ENCODE peak calls at places on chromosomes 12 and 14, in six cellular contexts. One of them, this sample, is unnamed.

GRCh38 chr12:130097342-130097741 is 64.9 kb upstream of the FZD10 start:
- DNase-seq in MM.1S: no peak
- DNase-seq in fibroblast of lung: no peak
- DNase-seq in astrocyte: no peak
- DNase-seq in breast epithelium: no peak
- DNase-seq in mammary epithelial cell: no peak
- DNase-seq in this sample: no peak

GRCh38 chr14:36066636-36067035 is 109.9 kb downstream of the PTCSC3 start:
- DNase-seq in mammary epithelial cell: peak; percentile 48
- DNase-seq in MM.1S: no peak
- DNase-seq in astrocyte: no peak
- DNase-seq in fibroblast of lung: no peak
- DNase-seq in breast epithelium: no peak
- DNase-seq in this sample: no peak

GRCh38 chr12:70671698-70672097 is 34.5 kb upstream of the PTPRB start:
- DNase-seq in breast epithelium: no peak
- DNase-seq in astrocyte: no peak
- DNase-seq in fibroblast of lung: no peak
- DNase-seq in MM.1S: no peak
- DNase-seq in mammary epithelial cell: no peak
- DNase-seq in this sample: no peak

GRCh38 chr12:28026701-28027100 is 54.2 kb upstream of the PTHLH start:
- DNase-seq in mammary epithelial cell: peak; percentile 88
- DNase-seq in MM.1S: no peak
- DNase-seq in fibroblast of lung: no peak
- DNase-seq in breast epithelium: no peak
- DNase-seq in astrocyte: peak; percentile 20
- DNase-seq in this sample: no peak

GRCh38 chr14:99122521-99123125 is 149.4 kb downstream of the BCL11B start:
- DNase-seq in astrocyte: no peak
- DNase-seq in fibroblast of lung: no peak
- DNase-seq in MM.1S: no peak
- DNase-seq in breast epithelium: no peak
- DNase-seq in mammary epithelial cell: no peak
- DNase-seq in this sample: no peak

GRCh38 chr12:54680374-54680773 is 32.2 kb upstream of the DCD start:
- DNase-seq in breast epithelium: no peak
- DNase-seq in MM.1S: peak; percentile 24
- DNase-seq in fibroblast of lung: no peak
- DNase-seq in mammary epithelial cell: peak; percentile 27
- DNase-seq in astrocyte: no peak
- DNase-seq in this sample: no peak

GRCh38 chr12:12890492-12890814 is 909 bp upstream of the GPRC5A start:
- DNase-seq in fibroblast of lung: peak; percentile 55
- DNase-seq in MM.1S: no peak
- DNase-seq in mammary epithelial cell: no peak
- DNase-seq in breast epithelium: no peak
- DNase-seq in astrocyte: no peak
- DNase-seq in this sample: no peak

GRCh38 chr12:112841891-112842290 is 50.3 kb downstream of the RPH3A start:
- DNase-seq in fibroblast of lung: no peak
- DNase-seq in astrocyte: peak; percentile 6
- DNase-seq in MM.1S: no peak
- DNase-seq in mammary epithelial cell: peak; percentile 52
- DNase-seq in breast epithelium: no peak
- DNase-seq in this sample: no peak

GRCh38 chr12:75859868-75860267 is 171.7 kb downstream of the PHLDA1 start:
- DNase-seq in astrocyte: no peak
- DNase-seq in mammary epithelial cell: peak; percentile 69
- DNase-seq in MM.1S: no peak
- DNase-seq in fibroblast of lung: peak; percentile 51
- DNase-seq in breast epithelium: no peak
- DNase-seq in this sample: no peak

GRCh38 chr14:29007990-29008389 is 241.4 kb downstream of the FOXG1 start:
- DNase-seq in astrocyte: no peak
- DNase-seq in breast epithelium: no peak
- DNase-seq in mammary epithelial cell: no peak
- DNase-seq in MM.1S: no peak
- DNase-seq in fibroblast of lung: no peak
- DNase-seq in this sample: no peak

GRCh38 chr14:58341152-58341748 is 42.9 kb downstream of the ARID4A start:
- DNase-seq in fibroblast of lung: no peak
- DNase-seq in breast epithelium: no peak
- DNase-seq in MM.1S: no peak
- DNase-seq in mammary epithelial cell: no peak
- DNase-seq in astrocyte: no peak
- DNase-seq in this sample: no peak

GRCh38 chr12:120363274-120363855 is 5.6 kb downstream of the MSI1 start:
- DNase-seq in fibroblast of lung: no peak
- DNase-seq in mammary epithelial cell: no peak
- DNase-seq in MM.1S: no peak
- DNase-seq in breast epithelium: no peak
- DNase-seq in astrocyte: no peak
- DNase-seq in this sample: no peak

GRCh38 chr14:60721331-60722162 is 2.6 kb downstream of the SIX4 start:
- DNase-seq in MM.1S: no peak
- DNase-seq in fibroblast of lung: peak; percentile 80
- DNase-seq in mammary epithelial cell: peak; percentile 64
- DNase-seq in astrocyte: peak; percentile 71
- DNase-seq in breast epithelium: no peak
- DNase-seq in this sample: peak; percentile 56

GRCh38 chr12:127760996-127761395 is 506.0 kb upstream of the TMEM132C start:
- DNase-seq in fibroblast of lung: no peak
- DNase-seq in breast epithelium: no peak
- DNase-seq in astrocyte: no peak
- DNase-seq in mammary epithelial cell: no peak
- DNase-seq in MM.1S: no peak
- DNase-seq in this sample: no peak

GRCh38 chr12:82326905-82327503 is 31.2 kb downstream of the CCDC59 start:
- DNase-seq in MM.1S: peak; percentile 23
- DNase-seq in astrocyte: peak; percentile 10
- DNase-seq in breast epithelium: no peak
- DNase-seq in mammary epithelial cell: peak; percentile 2
- DNase-seq in fibroblast of lung: peak; percentile 42
- DNase-seq in this sample: no peak

GRCh38 chr12:89129471-89129870 is 222.8 kb downstream of the DUSP6 start:
- DNase-seq in astrocyte: no peak
- DNase-seq in mammary epithelial cell: no peak
- DNase-seq in breast epithelium: no peak
- DNase-seq in MM.1S: peak; percentile 66
- DNase-seq in fibroblast of lung: no peak
- DNase-seq in this sample: no peak

GRCh38 chr14:25003537-25003936 is 46.4 kb downstream of the STXBP6 start:
- DNase-seq in fibroblast of lung: no peak
- DNase-seq in MM.1S: no peak
- DNase-seq in breast epithelium: no peak
- DNase-seq in astrocyte: peak; percentile 16
- DNase-seq in mammary epithelial cell: peak; percentile 76
- DNase-seq in this sample: no peak

GRCh38 chr12:12159988-12160387 is 89.2 kb downstream of the BCL2L14 start:
- DNase-seq in astrocyte: peak; percentile 54
- DNase-seq in mammary epithelial cell: no peak
- DNase-seq in fibroblast of lung: peak; percentile 71
- DNase-seq in MM.1S: no peak
- DNase-seq in breast epithelium: no peak
- DNase-seq in this sample: no peak

GRCh38 chr12:1474567-1475153 is 119.7 kb downstream of the FBXL14 start:
- DNase-seq in MM.1S: no peak
- DNase-seq in breast epithelium: no peak
- DNase-seq in mammary epithelial cell: peak; percentile 77
- DNase-seq in astrocyte: peak; percentile 93
- DNase-seq in fibroblast of lung: peak; percentile 98
- DNase-seq in this sample: no peak

GRCh38 chr12:6630696-6631095 is 5.1 kb downstream of the LPAR5 start:
- DNase-seq in breast epithelium: no peak
- DNase-seq in fibroblast of lung: no peak
- DNase-seq in astrocyte: no peak
- DNase-seq in mammary epithelial cell: no peak
- DNase-seq in MM.1S: no peak
- DNase-seq in this sample: no peak

GRCh38 chr14:41950428-41950827 is 343.8 kb downstream of the LRFN5 start:
- DNase-seq in MM.1S: no peak
- DNase-seq in fibroblast of lung: no peak
- DNase-seq in mammary epithelial cell: no peak
- DNase-seq in astrocyte: no peak
- DNase-seq in breast epithelium: no peak
- DNase-seq in this sample: no peak
- H3K27ac ChIP-seq in MM.1S: no peak overlapping the region
- H3K27ac ChIP-seq in fibroblast of lung: no peak overlapping the region
- H3K27ac ChIP-seq in mammary epithelial cell: no peak overlapping the region
- H3K27ac ChIP-seq in astrocyte: no peak overlapping the region
- H3K27ac ChIP-seq in breast epithelium: no peak overlapping the region
- H3K27ac ChIP-seq in this sample: no peak overlapping the region

GRCh38 chr12:108573310-108573709 is 10.9 kb downstream of the ISCU start:
- DNase-seq in fibroblast of lung: no peak
- DNase-seq in MM.1S: peak; percentile 69
- DNase-seq in mammary epithelial cell: no peak
- DNase-seq in astrocyte: no peak
- DNase-seq in breast epithelium: no peak
- DNase-seq in this sample: no peak

GRCh38 chr12:108571604-108572165 is 9.3 kb downstream of the ISCU start:
- DNase-seq in fibroblast of lung: no peak
- DNase-seq in mammary epithelial cell: no peak
- DNase-seq in MM.1S: no peak
- DNase-seq in astrocyte: no peak
- DNase-seq in breast epithelium: no peak
- DNase-seq in this sample: no peak

GRCh38 chr12:108572166-108572790 is 9.9 kb downstream of the ISCU start:
- DNase-seq in mammary epithelial cell: no peak
- DNase-seq in astrocyte: peak; percentile 33
- DNase-seq in MM.1S: peak; percentile 34
- DNase-seq in fibroblast of lung: no peak
- DNase-seq in breast epithelium: no peak
- DNase-seq in this sample: no peak

GRCh38 chr12:108568653-108569154 is 6.3 kb downstream of the ISCU start:
- DNase-seq in fibroblast of lung: no peak
- DNase-seq in breast epithelium: no peak
- DNase-seq in MM.1S: peak; percentile 97
- DNase-seq in astrocyte: no peak
- DNase-seq in mammary epithelial cell: no peak
- DNase-seq in this sample: no peak

GRCh38 chr12:108570743-108571603 is 8.6 kb downstream of the ISCU start:
- DNase-seq in mammary epithelial cell: no peak
- DNase-seq in fibroblast of lung: peak; percentile 82
- DNase-seq in astrocyte: no peak
- DNase-seq in breast epithelium: no peak
- DNase-seq in MM.1S: peak; percentile 76
- DNase-seq in this sample: no peak
- TF ChIP-seq CTCF in mammary epithelial cell: peak; percentile 19
- TF ChIP-seq CTCF in fibroblast of lung: peak; percentile 58
- TF ChIP-seq CTCF in astrocyte: peak; percentile 49
- TF ChIP-seq CTCF in breast epithelium: no peak
- TF ChIP-seq CTCF in MM.1S: peak; percentile 56
- TF ChIP-seq CTCF in this sample: peak; percentile 15

GRCh38 chr12:98453070-98453469 is 62.3 kb upstream of the TMPO start:
- DNase-seq in astrocyte: peak; percentile 22
- DNase-seq in breast epithelium: no peak
- DNase-seq in mammary epithelial cell: no peak
- DNase-seq in MM.1S: no peak
- DNase-seq in fibroblast of lung: no peak
- DNase-seq in this sample: no peak

GRCh38 chr12:98453492-98453891 is 61.9 kb upstream of the TMPO start:
- DNase-seq in MM.1S: no peak
- DNase-seq in fibroblast of lung: no peak
- DNase-seq in mammary epithelial cell: no peak
- DNase-seq in astrocyte: no peak
- DNase-seq in breast epithelium: no peak
- DNase-seq in this sample: no peak

DNA sequence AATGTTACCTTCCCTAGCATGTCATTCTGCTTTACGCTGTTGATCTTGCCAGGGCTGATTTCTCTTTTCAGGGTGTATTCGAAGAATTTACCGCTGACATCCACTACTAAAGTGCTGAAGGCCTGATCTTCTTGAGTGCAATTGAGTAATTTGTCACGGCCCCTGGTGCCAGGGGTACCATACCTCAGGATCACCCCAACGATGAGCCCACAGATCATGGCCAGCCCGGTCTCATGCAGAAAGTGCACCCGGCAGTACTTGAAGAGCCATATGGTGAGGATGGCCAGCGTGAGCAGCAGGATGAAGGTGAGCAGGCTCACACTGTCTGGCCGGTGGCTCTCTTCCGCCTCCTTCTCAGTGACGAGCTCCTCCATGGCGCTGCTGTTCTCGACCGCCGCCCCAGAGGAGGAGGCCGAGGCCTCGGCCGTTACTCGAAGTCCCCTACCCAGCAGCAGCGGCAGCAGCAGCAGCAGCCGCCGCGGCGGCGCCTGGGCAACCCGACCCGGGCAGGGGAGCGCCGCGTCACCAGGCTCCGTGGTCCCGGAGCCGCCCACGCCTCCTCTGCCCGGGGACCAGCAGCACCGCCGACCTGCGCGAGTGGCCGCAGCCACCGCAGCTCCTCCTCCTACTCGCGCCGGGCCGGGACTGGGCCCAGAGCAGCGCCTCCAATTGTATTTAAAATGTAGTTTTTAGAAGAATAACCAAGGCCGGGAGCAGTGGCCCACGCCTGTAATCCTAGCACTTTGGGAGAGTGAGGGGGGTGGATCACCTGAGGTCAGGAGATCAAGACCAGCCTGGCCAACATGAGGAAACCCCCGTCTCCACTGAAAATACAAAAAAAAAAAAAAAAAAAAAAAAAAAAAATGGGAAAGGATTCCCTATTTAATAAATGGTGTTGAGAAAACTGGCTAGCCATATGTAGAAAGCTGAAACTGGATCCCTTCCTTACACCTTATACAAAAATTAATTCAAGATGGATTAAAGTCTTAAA is 58.5 kb upstream of the TMPO start:
- DNase-seq in fibroblast of lung: peak; percentile 17
- DNase-seq in astrocyte: peak; percentile 59
- DNase-seq in breast epithelium: no peak
- DNase-seq in MM.1S: no peak
- DNase-seq in mammary epithelial cell: peak; percentile 39
- DNase-seq in this sample: peak; percentile 73
- H3K4me3 ChIP-seq in fibroblast of lung: peak overlapping the region; percentile 29
- H3K4me3 ChIP-seq in astrocyte: peak overlapping the region; percentile 47
- H3K4me3 ChIP-seq in breast epithelium: peak overlapping the region; percentile 70
- H3K4me3 ChIP-seq in MM.1S: no peak overlapping the region
- H3K4me3 ChIP-seq in mammary epithelial cell: no peak overlapping the region
- H3K4me3 ChIP-seq in this sample: peak overlapping the region; percentile 51

DNA sequence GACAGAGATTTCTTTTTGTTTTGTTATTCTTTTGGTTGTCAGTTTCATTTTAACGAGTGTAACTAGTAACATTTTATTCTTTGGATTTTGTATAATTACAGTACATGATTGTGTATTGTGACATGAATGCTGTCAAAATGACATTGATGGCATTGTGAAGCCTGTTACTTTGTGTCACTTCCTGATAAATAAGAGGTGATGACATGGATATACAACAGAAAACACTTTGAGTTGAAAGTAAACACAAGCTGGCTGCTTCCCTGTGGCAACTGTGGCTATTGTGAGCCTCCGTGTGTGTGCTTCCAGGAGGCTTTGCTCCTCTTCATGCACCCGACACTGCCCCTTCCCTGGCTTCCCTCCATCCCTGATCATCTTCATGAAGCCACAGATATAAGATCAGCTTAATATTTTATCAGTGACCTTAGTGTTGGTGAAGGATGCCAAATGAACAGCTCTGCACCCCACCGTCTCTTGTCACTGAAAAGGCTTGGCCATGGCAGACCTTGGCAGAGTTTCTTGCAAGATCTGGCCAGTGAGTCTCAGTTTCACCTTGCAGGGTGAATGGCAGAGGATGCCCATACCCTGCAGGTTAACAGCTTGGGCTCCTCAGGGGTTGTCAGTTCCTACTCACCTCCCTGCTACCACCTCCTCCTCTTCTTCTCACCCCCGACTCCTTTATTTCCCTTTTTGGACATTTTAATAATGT is 191.9 kb downstream of the EPS8 start:
- DNase-seq in MM.1S: no peak
- DNase-seq in astrocyte: no peak
- DNase-seq in mammary epithelial cell: no peak
- DNase-seq in fibroblast of lung: no peak
- DNase-seq in breast epithelium: no peak
- DNase-seq in this sample: no peak
- H3K27ac ChIP-seq in MM.1S: no peak overlapping the region
- H3K27ac ChIP-seq in astrocyte: no peak overlapping the region
- H3K27ac ChIP-seq in mammary epithelial cell: no peak overlapping the region
- H3K27ac ChIP-seq in fibroblast of lung: no peak overlapping the region
- H3K27ac ChIP-seq in breast epithelium: no peak overlapping the region
- H3K27ac ChIP-seq in this sample: no peak overlapping the region